ENCODE peak calls at places on chromosomes 11 and 22, in four cellular contexts. V is A549, I is GM12878, F is K562. N is an unnamed sample.

GRCh38 chr11:19868281-19868821 is 155.7 kb downstream of the NAV2 start:
- DNase-seq in V (no peak), F (no peak), I (no peak), N (no peak)

GRCh38 chr22:47884775-47885174 is 1122.3 kb downstream of the TBC1D22A start:
- DNase-seq in I (no peak), F (no peak), V (no peak), N (no peak)

GRCh38 chr22:24101966-24102365 is 79.3 kb upstream of the SUSD2 start:
- DNase-seq in I (no peak), F (no peak), V (no peak), N (no peak)

GRCh38 chr11:15157181-15157580 is 42.5 kb downstream of the INSC start:
- DNase-seq in F (no peak), V (no peak), I (no peak), N (no peak)

GRCh38 chr22:39349506-39349966 is 255 bp upstream of the SYNGR1 start:
- DNase-seq in V (peak; percentile 36), I (no peak), F (peak; percentile 83), N (no peak)

GRCh38 chr11:104096900-104097299 is 60.5 kb downstream of the DDI1 start:
- DNase-seq in I (no peak), V (no peak), F (no peak), N (no peak)

GRCh38 chr22:46732041-46732379 is 6.0 kb downstream of the CERK start:
- DNase-seq in F (no peak), I (no peak), V (no peak), N (no peak)

GRCh38 chr11:107916671-107917241 is 11.5 kb upstream of the RAB39A start:
- DNase-seq in I (no peak), V (no peak), F (no peak), N (peak; percentile 19)

DNA sequence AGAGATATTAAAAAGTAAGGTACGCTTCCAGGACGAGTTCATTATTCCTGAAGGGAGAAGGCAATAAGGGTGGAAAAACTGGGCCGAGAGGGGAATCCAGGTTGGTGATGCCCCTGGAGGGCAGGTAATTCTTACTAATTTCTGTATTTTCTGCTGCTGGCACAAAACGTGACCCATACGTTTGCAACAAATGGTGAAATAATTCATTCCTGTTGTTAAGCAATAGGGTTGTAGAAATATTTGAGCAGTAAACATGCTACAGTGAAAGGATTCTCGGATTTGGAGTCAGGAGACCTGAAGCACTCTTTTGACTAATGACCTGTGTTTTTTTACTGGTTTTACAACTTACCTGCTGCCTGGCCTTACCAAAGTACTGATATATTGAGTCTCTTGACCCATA is 666 bp upstream of the ANKRD42 start:
- DNase-seq in F (no peak), V (no peak), I (no peak), N (peak; percentile 5)
- TF ChIP-seq MYC in F (no peak), V (no peak), I (no peak), N (no peak)

DNA sequence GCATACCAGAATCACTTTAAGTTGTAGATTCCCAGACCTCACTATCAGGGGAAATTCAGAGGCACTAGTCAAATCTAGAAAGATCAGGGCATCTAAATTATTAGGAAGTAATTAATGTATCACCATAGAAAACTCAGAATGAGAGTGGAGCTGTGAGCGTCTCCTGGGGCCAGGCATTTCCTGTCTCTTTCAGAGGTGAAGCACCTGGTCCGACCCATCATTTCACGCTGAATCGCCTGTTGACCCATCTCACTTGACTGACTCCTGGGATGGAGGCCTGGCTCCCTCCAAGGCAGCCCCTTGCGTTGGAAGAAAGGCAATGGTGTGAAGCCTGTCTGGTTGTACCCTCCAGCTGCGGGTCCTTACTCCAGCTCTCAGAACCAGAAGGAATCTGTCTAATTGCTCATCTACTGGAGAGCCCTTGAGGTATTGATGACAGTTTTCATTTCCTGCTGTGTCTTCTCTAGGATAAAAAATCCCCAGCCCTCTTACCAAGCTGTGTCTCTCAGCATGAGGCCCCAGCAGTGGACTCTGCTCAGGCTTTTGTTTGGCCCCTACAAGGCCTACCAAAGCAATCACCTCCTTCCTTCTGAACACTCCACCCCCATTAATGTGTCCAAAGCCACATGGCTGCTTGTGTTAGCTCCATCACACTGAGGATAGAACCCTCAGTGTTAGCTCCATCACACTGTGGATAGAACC is 93.2 kb upstream of the SYT13 start:
- DNase-seq in I (no peak), V (no peak), F (no peak), N (no peak)
- TF ChIP-seq ESRRA in I (no peak), V (no peak), F (no peak), N (no peak)

DNA sequence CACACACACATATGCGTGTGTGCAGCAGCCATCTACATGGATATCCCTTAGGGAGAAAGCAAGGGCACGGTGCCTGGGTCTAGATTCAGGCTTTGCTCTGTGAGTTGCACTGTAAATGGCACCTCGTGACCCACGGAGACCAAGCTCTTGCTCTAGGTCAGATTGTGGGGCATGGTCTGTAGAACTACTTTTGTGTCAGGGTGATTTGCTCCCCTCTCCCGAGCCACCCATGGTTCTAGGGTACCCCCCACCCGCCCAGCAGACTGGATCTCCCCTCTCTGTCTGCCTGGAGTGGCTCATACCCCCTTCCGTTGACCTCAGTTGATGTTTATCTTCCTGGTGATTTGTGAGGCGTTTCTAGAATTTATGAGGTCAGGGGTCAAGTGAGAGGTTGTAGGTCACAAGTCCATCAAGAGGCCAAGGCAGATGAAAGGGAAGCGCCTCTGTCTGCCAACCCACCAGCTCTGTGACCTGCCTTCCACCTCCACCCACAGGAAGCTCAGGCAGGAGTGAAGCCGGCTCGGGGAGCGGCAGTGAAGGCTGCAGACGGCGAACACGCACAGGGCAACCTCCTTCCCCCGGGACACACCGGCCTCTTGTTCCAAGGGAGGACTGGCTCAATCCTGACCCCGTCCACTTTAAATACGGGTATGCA is 76.2 kb upstream of the TTLL12 start:
- DNase-seq in I (peak; percentile 12), V (no peak), F (peak; percentile 25), N (peak; percentile 85)
- TF ChIP-seq MYC in I (no peak), V (no peak), F (no peak), N (peak; percentile 10)

GRCh38 chr22:17481424-17481823 is 81.9 kb upstream of the SLC25A18 start:
- DNase-seq in F (no peak), I (no peak), V (no peak), N (no peak)

GRCh38 chr22:17479129-17479528 is 84.2 kb upstream of the SLC25A18 start:
- DNase-seq in V (no peak), F (no peak), I (no peak), N (no peak)

GRCh38 chr22:17475318-17476212 is 87.7 kb upstream of the SLC25A18 start:
- DNase-seq in V (no peak), F (no peak), I (no peak), N (no peak)

GRCh38 chr22:17476838-17477237 is 86.5 kb upstream of the SLC25A18 start:
- DNase-seq in V (no peak), F (no peak), I (no peak), N (no peak)

DNA sequence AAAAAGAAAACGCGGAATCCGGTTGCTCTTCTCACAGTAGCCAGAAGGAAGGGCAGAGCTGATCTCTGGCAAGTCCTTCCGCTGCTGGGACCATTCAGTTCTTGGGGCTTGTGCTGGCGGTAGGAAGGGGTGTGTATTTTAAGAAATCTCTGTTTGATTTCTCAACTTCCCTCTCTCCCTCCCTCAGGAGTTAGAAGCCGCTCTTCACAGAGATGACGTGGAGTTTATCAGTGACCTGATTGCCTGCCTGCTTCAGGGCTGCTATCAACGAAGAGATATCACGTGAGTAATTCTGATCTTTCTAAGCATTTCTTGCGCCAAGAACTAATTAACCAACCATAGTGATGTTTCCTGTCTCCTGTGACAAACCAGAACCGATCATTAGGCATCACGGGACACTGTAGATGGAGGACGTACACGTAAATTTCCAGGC is 85.9 kb upstream of the SLC25A18 start:
- DNase-seq in V (no peak), I (no peak), F (no peak), N (no peak)
- TF ChIP-seq ESRRA in V (no peak), I (no peak), F (no peak), N (no peak)

GRCh38 chr22:31124290-31124689 is 1.5 kb downstream of the INPP5J start:
- DNase-seq in F (no peak), V (no peak), I (no peak), N (no peak)

GRCh38 chr22:31123292-31123602 is 481 bp downstream of the INPP5J start:
- DNase-seq in I (no peak), V (no peak), F (no peak), N (no peak)

GRCh38 chr22:31122196-31122531 is 602 bp upstream of the INPP5J start:
- DNase-seq in I (no peak), F (no peak), V (no peak), N (no peak)

GRCh38 chr22:31121403-31121802 is 1.4 kb upstream of the INPP5J start:
- DNase-seq in V (no peak), F (no peak), I (no peak), N (no peak)

GRCh38 chr22:31122532-31123291 is at the start of gene INPP5J:
- DNase-seq in V (peak; percentile 78), F (no peak), I (no peak), N (peak; percentile 44)
- TF ChIP-seq MYC in V (no peak), F (no peak), I (no peak), N (no peak)

N was measured in HepG2.